ENCODE peak calls at places on chromosome X, in four cellular contexts. Y is stomach, W is mesendoderm, A is PC-9. I is an unnamed sample.

GRCh38 chrX:155148724-155149537 is 67.3 kb upstream of the VBP1 start:
- DNase-seq in Y (no peak), W (peak; percentile 34), A (no peak), I (no peak)

GRCh38 chrX:134727363-134727762 is 69.1 kb upstream of the PLAC1 start:
- DNase-seq in Y (no peak), W (no peak), A (peak; percentile 67), I (no peak)

GRCh38 chrX:49756692-49757091 is 60.9 kb upstream of the PAGE1 start:
- DNase-seq in Y (no peak), W (peak; percentile 2), A (no peak), I (no peak)

GRCh38 chrX:38999967-39000745 is 198.9 kb downstream of the MID1IP1 start:
- DNase-seq in Y (no peak), W (peak; percentile 28), A (no peak), I (no peak)

GRCh38 chrX:153968754-153969124 is 2.9 kb downstream of the HCFC1 start:
- DNase-seq in Y (no peak), W (peak; percentile 45), A (no peak), I (no peak)

GRCh38 chrX:63250253-63250868 is 100.8 kb downstream of the SPIN4 start:
- DNase-seq in Y (peak; percentile 26), W (peak; percentile 85), A (peak; percentile 66), I (no peak)

GRCh38 chrX:109842611-109843010 is 109.6 kb upstream of the ACSL4 start:
- DNase-seq in Y (no peak), W (no peak), A (no peak), I (no peak)

GRCh38 chrX:24081661-24082154 is 27.0 kb downstream of the EIF2S3 start:
- DNase-seq in Y (peak; percentile 64), W (peak; percentile 84), A (peak; percentile 77), I (peak; percentile 55)

GRCh38 chrX:1564750-1565683 is 26.4 kb upstream of the AKAP17A start:
- DNase-seq in Y (peak; percentile 2), W (no peak), A (no peak), I (no peak)

GRCh38 chrX:70505451-70505841 is 60.8 kb downstream of the DLG3 start:
- DNase-seq in Y (no peak), W (no peak), A (no peak), I (no peak)

GRCh38 chrX:40102393-40103381 is 4.9 kb upstream of the BCOR start:
- DNase-seq in Y (no peak), W (peak; percentile 44), A (no peak), I (no peak)
- H3K4me3 ChIP-seq in Y (no peak overlapping the region), W (no peak overlapping the region), A (no peak overlapping the region), I (no peak overlapping the region)

GRCh38 chrX:16120431-16120830 is 2.9 kb upstream of the GRPR start:
- DNase-seq in Y (no peak), W (no peak), A (no peak), I (no peak)
- H3K27ac ChIP-seq in Y (no peak overlapping the region), W (no peak overlapping the region), A (no peak overlapping the region), I (no peak overlapping the region)

GRCh38 chrX:119899125-119899524 is 3.4 kb downstream of the AKAP14 start:
- DNase-seq in Y (no peak), W (no peak), A (no peak), I (no peak)
- H3K4me3 ChIP-seq in Y (no peak overlapping the region), W (no peak overlapping the region), A (no peak overlapping the region), I (no peak overlapping the region)

GRCh38 chrX:53283567-53283966 is 2.2 kb upstream of the IQSEC2 start:
- DNase-seq in Y (no peak), W (no peak), A (no peak), I (no peak)
- H3K27ac ChIP-seq in Y (no peak overlapping the region), W (no peak overlapping the region), A (no peak overlapping the region), I (no peak overlapping the region)

I was measured in lower lobe of right lung.